ENCODE peak calls at places on chromosome 22, in five cellular contexts. W is GM06990, S is body of pancreas, G is T-helper 17 cell, J is nephron progenitor cell. H is an unnamed sample.
A peak's percentile ranks its signal among the peaks of the same experiment; 100 is the strongest.

GRCh38 chr22:45885941-45886395 is 91.0 kb downstream of the WNT7B start:
- DNase-seq in W (no peak), S (no peak), G (no peak), J (no peak), H (peak; percentile 53)

GRCh38 chr22:46537946-46538815 is 761 bp upstream of the CELSR1 start:
- DNase-seq in W (no peak), S (no peak), G (no peak), J (peak; percentile 62), H (peak; percentile 75)

GRCh38 chr22:39528681-39529486 is 3.7 kb downstream of the RPS19BP1 start:
- DNase-seq in W (peak; percentile 95), S (peak; percentile 92), G (peak; percentile 90), J (peak; percentile 93), H (peak; percentile 94)

GRCh38 chr22:48265000-48265625 is 1502.7 kb downstream of the TBC1D22A start:
- DNase-seq in W (no peak), S (no peak), G (no peak), J (no peak), H (peak; percentile 40)

GRCh38 chr22:50371101-50371648 is 28.0 kb downstream of the PPP6R2 start:
- DNase-seq in W (no peak), S (no peak), G (no peak), J (no peak), H (no peak)

GRCh38 chr22:20940178-20940790 is 23.1 kb downstream of the CRKL start:
- DNase-seq in W (no peak), S (no peak), G (no peak), J (no peak), H (no peak)

GRCh38 chr22:46432164-46433068 is 96.9 kb downstream of the TRMU start:
- DNase-seq in W (peak; percentile 35), S (no peak), G (no peak), J (no peak), H (no peak)

GRCh38 chr22:31646186-31647019 is 15.6 kb downstream of the PISD start:
- DNase-seq in W (no peak), S (no peak), G (no peak), J (no peak), H (no peak)

GRCh38 chr22:37433786-37434185 is 6.5 kb upstream of the ELFN2 start:
- DNase-seq in W (no peak), S (no peak), G (no peak), J (peak; percentile 45), H (no peak)

GRCh38 chr22:25942126-25942988 is 200.4 kb downstream of the MYO18B start:
- DNase-seq in W (no peak), S (no peak), G (no peak), J (no peak), H (no peak)

GRCh38 chr22:50468626-50469025 is 6.2 kb downstream of the SBF1 start:
- DNase-seq in W (no peak), S (no peak), G (no peak), J (no peak), H (no peak)

GRCh38 chr22:44091021-44091721 is 67.1 kb downstream of the PARVB start:
- DNase-seq in W (no peak), S (no peak), G (no peak), J (no peak), H (no peak)

GRCh38 chr22:21055880-21056319 is 10.2 kb downstream of the LRRC74B start:
- DNase-seq in W (no peak), S (no peak), G (no peak), J (no peak), H (no peak)

GRCh38 chr22:17601031-17601430 is 27.5 kb downstream of the ATP6V1E1 start:
- DNase-seq in W (no peak), S (no peak), G (no peak), J (no peak), H (no peak)

GRCh38 chr22:35384567-35384966 is 3.7 kb downstream of the HMOX1 start:
- DNase-seq in W (no peak), S (no peak), G (no peak), J (no peak), H (no peak)

GRCh38 chr22:19146215-19146968 is 1.9 kb upstream of the ESS2 start:
- DNase-seq in W (no peak), S (no peak), G (no peak), J (no peak), H (no peak)

GRCh38 chr22:37218771-37219411 is 6.6 kb upstream of the SSTR3 start:
- DNase-seq in W (peak; percentile 78), S (no peak), G (peak; percentile 46), J (no peak), H (no peak)

GRCh38 chr22:46783721-46784120 is 21.3 kb downstream of the TBC1D22A start:
- DNase-seq in W (no peak), S (no peak), G (no peak), J (no peak), H (no peak)

GRCh38 chr22:50045211-50046018 is 12.7 kb downstream of the TTLL8 start:
- DNase-seq in W (no peak), S (no peak), G (no peak), J (no peak), H (no peak)

GRCh38 chr22:23862103-23862502 is 4.4 kb downstream of the SLC2A11 start:
- DNase-seq in W (no peak), S (peak; percentile 38), G (no peak), J (peak; percentile 36), H (no peak)

GRCh38 chr22:36369922-36370781 is 17.6 kb downstream of the MYH9 start:
- DNase-seq in W (no peak), S (peak; percentile 59), G (no peak), J (no peak), H (no peak)

GRCh38 chr22:44436656-44437492 is 61.2 kb downstream of the RTL6 start:
- DNase-seq in W (no peak), S (no peak), G (no peak), J (no peak), H (peak; percentile 42)

GRCh38 chr22:49094151-49094550 is 733.5 kb downstream of the BRD1 start:
- DNase-seq in W (no peak), S (no peak), G (no peak), J (no peak), H (no peak)

GRCh38 chr22:50542416-50542927 is 3.2 kb upstream of the KLHDC7B start:
- DNase-seq in W (peak; percentile 86), S (no peak), G (no peak), J (no peak), H (no peak)

GRCh38 chr22:24105018-24105360 is 76.3 kb upstream of the SUSD2 start:
- DNase-seq in W (no peak), S (no peak), G (no peak), J (no peak), H (no peak)

GRCh38 chr22:23231471-23232093 is 51.3 kb downstream of the BCR start:
- DNase-seq in W (no peak), S (no peak), G (no peak), J (no peak), H (no peak)

GRCh38 chr22:31533391-31533790 is 37.1 kb downstream of the SFI1 start:
- DNase-seq in W (no peak), S (no peak), G (no peak), J (no peak), H (no peak)

H was measured in ecto neural progenitor cell.